ENCODE peak calls at places on chromosomes 3 and 15, in five cellular contexts. C is IMR-90, X is RWPE2, Q is AG10803, L is AG09319. W is an unnamed sample.

GRCh38 chr3:47794585-47794984 is 8.4 kb upstream of the DHX30 start:
- DNase-seq in C (no peak), X (no peak), Q (no peak), L (no peak), W (no peak)

GRCh38 chr3:136678981-136679380 is 73.2 kb downstream of the STAG1 start:
- DNase-seq in C (no peak), X (no peak), Q (peak), L (no peak), W (no peak)

GRCh38 chr15:78915341-78916087 is 29.3 kb downstream of the CTSH start:
- DNase-seq in C (no peak), X (no peak), Q (peak), L (no peak), W (no peak)

GRCh38 chr3:79724206-79724605 is 43.6 kb downstream of the ROBO1 start:
- DNase-seq in C (no peak), X (no peak), Q (no peak), L (no peak), W (no peak)

GRCh38 chr3:194865595-194865994 is 179.9 kb downstream of the FAM43A start:
- DNase-seq in C (no peak), X (no peak), Q (no peak), L (no peak), W (no peak)

GRCh38 chr3:12501360-12502020 is 17.2 kb downstream of the TSEN2 start:
- DNase-seq in C (peak), X (no peak), Q (peak), L (peak), W (no peak)

GRCh38 chr15:83372434-83372873 is 74.7 kb upstream of the SH3GL3 start:
- DNase-seq in C (no peak), X (peak), Q (peak), L (no peak), W (no peak)

GRCh38 chr3:123258811-123259420 is 57.2 kb downstream of the SEC22A start:
- DNase-seq in C (peak), X (no peak), Q (peak), L (peak), W (no peak)

GRCh38 chr3:37996785-37997301 is 6.3 kb downstream of the VILL start:
- DNase-seq in C (peak), X (peak), Q (peak), L (no peak), W (peak)

GRCh38 chr15:57517027-57517671 is 74.6 kb upstream of the MYZAP start:
- DNase-seq in C (no peak), X (no peak), Q (no peak), L (no peak), W (no peak)

GRCh38 chr15:38224486-38224885 is 28.1 kb upstream of the SPRED1 start:
- DNase-seq in C (no peak), X (no peak), Q (no peak), L (no peak), W (no peak)

GRCh38 chr3:102304550-102304949 is 130.3 kb upstream of the ZPLD1 start:
- DNase-seq in C (no peak), X (no peak), Q (no peak), L (no peak), W (no peak)

GRCh38 chr3:153130312-153130977 is 31.6 kb upstream of the RAP2B start:
- DNase-seq in C (peak), X (no peak), Q (peak), L (no peak), W (no peak)

GRCh38 chr3:169026543-169027181 is 636.9 kb downstream of the MECOM start:
- DNase-seq in C (peak), X (no peak), Q (peak), L (peak), W (no peak)

GRCh38 chr3:17258823-17259436 is 374.2 kb downstream of the PLCL2 start:
- DNase-seq in C (peak), X (no peak), Q (peak), L (peak), W (no peak)

GRCh38 chr15:72342385-72342784 is 22.4 kb upstream of the CELF6 start:
- DNase-seq in C (peak), X (no peak), Q (no peak), L (no peak), W (no peak)

GRCh38 chr3:195909294-195909644 is 918 bp upstream of the TNK2 start:
- DNase-seq in C (peak), X (no peak), Q (no peak), L (no peak), W (no peak)

GRCh38 chr3:46831316-46831715 is 31.9 kb downstream of the MYL3 start:
- DNase-seq in C (no peak), X (no peak), Q (no peak), L (no peak), W (no peak)

GRCh38 chr3:179732661-179733348 is 80.0 kb downstream of the USP13 start:
- DNase-seq in C (no peak), X (no peak), Q (no peak), L (no peak), W (no peak)

GRCh38 chr3:121979734-121980449 is 42.2 kb downstream of the ILDR1 start:
- DNase-seq in C (no peak), X (no peak), Q (no peak), L (no peak), W (no peak)

GRCh38 chr3:58260261-58260731 is 22.7 kb downstream of the ABHD6 start:
- DNase-seq in C (peak), X (no peak), Q (peak), L (no peak), W (no peak)

GRCh38 chr3:9123849-9124248 is 125.6 kb downstream of the SRGAP3 start:
- DNase-seq in C (no peak), X (no peak), Q (no peak), L (no peak), W (no peak)

GRCh38 chr3:5194801-5195509 is 7.4 kb downstream of the EDEM1 start:
- DNase-seq in C (peak), X (no peak), Q (peak), L (no peak), W (no peak)

GRCh38 chr3:194306771-194307640 is 44.1 kb downstream of the CPN2 start:
- DNase-seq in C (no peak), X (peak), Q (no peak), L (no peak), W (no peak)

GRCh38 chr3:62117903-62118548 is 255.3 kb downstream of the FEZF2 start:
- DNase-seq in C (no peak), X (no peak), Q (no peak), L (no peak), W (no peak)

GRCh38 chr15:61459785-61460707 is 230.9 kb upstream of the RORA start:
- DNase-seq in C (peak), X (no peak), Q (peak), L (no peak), W (no peak)

GRCh38 chr15:62079594-62079993 is 12.8 kb downstream of the C2CD4A start:
- DNase-seq in C (no peak), X (no peak), Q (no peak), L (no peak), W (no peak)

GRCh38 chr3:37291275-37291700 is 116.9 kb upstream of the LRRFIP2 start:
- DNase-seq in C (peak), X (no peak), Q (peak), L (peak), W (no peak)

GRCh38 chr3:35448681-35449080 is 190.6 kb upstream of the ARPP21 start:
- DNase-seq in C (no peak), X (no peak), Q (no peak), L (no peak), W (no peak)

GRCh38 chr15:58854598-58854997 is 78.9 kb downstream of the SLTM start:
- DNase-seq in C (peak), X (no peak), Q (no peak), L (no peak), W (no peak)

GRCh38 chr3:151800449-151800848 is 13.5 kb upstream of the AADAC start:
- DNase-seq in C (no peak), X (no peak), Q (no peak), L (no peak), W (no peak)

GRCh38 chr15:45638641-45639040 is 3.8 kb downstream of the SQOR start:
- DNase-seq in C (no peak), X (no peak), Q (no peak), L (no peak), W (no peak)

GRCh38 chr3:177807150-177807875 is 610.0 kb upstream of the TBL1XR1 start:
- DNase-seq in C (no peak), X (no peak), Q (peak), L (no peak), W (no peak)

GRCh38 chr15:65512807-65513416 is 4.6 kb downstream of the DPP8 start:
- DNase-seq in C (no peak), X (no peak), Q (peak), L (peak), W (no peak)

GRCh38 chr3:52481819-52482521 is 13.2 kb upstream of the STAB1 start:
- DNase-seq in C (peak), X (peak), Q (no peak), L (no peak), W (no peak)

DNA sequence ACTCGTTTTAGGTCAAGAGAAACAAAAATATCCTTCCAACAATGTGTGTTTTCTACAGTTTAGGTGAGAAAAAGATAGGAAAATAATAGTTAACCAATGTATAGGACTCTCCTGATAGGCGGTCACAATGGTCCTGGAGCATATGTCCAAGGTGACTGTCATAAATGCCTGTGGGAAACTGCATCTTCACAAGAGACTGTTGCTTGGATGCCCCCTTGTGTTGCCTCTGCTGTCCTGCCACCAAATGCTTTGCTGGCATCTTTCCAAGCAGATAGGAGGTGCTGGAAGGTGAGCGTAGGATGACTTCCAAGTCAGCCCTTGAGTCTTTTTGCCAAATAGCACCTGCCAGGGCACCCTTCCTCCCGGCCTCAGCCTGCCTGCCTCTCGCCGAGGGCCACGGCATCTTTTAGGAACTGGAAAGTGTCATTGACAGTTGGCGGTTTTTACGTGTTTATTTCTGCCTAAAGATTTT is 24.1 kb upstream of the SACM1L start:
- DNase-seq in C (peak), X (no peak), Q (no peak), L (no peak), W (no peak)
- TF ChIP-seq CTCF in C (peak), X (peak), Q (peak), L (peak), W (no peak)

GRCh38 chr15:63436872-63437375 is 55.3 kb upstream of the CA12 start:
- DNase-seq in C (peak), X (no peak), Q (peak), L (peak), W (no peak)
- TF ChIP-seq CTCF in C (peak), X (no peak), Q (peak), L (no peak), W (no peak)

DNA sequence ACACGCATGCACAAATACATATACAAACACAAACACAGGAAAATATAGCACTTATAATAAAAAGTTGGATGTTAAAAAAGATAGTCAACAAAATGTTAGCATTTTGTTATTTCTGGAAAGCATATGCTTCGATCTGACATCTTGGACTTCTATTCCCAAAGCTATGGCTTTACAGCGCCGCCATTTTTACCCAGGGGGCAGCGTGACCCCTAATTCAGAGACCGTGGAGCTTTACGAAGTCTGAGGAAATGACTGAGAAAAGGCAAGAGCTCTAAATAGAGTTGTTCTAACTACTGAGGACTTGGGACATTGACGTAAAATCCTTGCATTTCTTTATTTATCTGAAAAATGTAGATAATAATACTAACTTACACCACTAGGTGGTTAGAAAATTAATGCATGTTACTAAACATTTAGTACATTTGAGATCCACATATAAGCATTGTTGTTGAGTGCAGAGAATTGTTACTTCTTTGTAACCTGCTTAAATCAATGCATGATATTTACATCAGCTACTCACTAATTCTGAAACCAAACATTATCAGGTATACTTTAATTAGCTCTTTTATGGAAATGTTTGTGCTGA is 155.4 kb downstream of the TP63 start:
- DNase-seq in C (no peak), X (no peak), Q (no peak), L (no peak), W (no peak)
- TF ChIP-seq CTCF in C (no peak), X (peak), Q (peak), L (no peak), W (no peak)

DNA sequence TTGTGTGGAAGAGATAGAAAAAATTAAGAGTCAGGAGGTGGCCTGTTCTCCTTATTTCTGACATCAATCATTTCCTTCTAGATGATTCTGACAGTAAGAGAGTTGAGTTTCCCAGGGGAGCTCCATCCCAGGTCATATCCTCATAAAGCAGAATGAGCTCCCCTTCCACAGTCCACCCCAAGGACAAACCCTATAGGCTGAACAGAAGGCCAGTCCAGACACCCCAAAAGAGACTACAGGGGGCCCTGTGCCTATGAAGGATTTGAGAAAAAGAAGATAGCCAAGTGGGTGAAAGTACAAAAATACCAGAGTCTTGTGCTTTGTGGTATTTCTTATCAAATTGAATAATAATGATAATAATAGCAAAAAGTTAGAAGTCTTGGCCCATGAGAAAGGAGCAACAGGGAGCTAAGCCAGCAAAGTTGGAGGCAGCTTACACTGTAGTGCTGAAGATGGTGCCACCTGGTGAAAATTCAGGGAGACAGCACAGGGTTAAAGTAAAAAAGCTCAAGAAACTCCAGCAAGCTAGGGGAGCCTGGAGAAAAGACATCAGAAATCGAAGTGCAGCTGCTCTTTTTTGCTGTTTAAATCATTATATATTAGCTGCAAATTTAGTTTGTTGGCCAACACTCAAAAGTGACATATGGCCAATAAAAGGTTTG is 35.9 kb upstream of the SLC24A5 start:
- DNase-seq in C (peak), X (no peak), Q (no peak), L (no peak), W (no peak)
- TF ChIP-seq CTCF in C (peak), X (peak), Q (peak), L (peak), W (no peak)

DNA sequence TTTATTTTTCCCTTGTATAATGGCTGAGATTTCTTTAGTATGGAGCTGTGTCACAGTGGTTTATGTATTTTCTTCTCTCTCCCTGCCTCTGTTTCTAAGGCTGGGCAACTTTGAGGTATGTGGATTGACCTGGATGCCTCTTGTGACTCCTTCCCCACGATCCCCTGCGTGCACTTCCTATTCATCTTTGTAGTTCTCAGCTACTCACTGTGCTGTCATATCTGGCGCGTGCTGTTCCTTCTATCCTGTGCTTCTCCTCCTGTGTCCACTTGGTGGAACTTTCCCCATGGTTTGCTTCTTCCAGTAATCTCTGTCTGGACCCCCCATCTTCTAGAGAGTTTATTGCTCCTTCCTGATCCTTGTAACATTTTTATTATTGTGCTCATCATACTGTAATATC is 97.3 kb downstream of the AKAP13 start:
- DNase-seq in C (peak), X (no peak), Q (peak), L (no peak), W (no peak)
- TF ChIP-seq CTCF in C (no peak), X (peak), Q (peak), L (no peak), W (no peak)

DNA sequence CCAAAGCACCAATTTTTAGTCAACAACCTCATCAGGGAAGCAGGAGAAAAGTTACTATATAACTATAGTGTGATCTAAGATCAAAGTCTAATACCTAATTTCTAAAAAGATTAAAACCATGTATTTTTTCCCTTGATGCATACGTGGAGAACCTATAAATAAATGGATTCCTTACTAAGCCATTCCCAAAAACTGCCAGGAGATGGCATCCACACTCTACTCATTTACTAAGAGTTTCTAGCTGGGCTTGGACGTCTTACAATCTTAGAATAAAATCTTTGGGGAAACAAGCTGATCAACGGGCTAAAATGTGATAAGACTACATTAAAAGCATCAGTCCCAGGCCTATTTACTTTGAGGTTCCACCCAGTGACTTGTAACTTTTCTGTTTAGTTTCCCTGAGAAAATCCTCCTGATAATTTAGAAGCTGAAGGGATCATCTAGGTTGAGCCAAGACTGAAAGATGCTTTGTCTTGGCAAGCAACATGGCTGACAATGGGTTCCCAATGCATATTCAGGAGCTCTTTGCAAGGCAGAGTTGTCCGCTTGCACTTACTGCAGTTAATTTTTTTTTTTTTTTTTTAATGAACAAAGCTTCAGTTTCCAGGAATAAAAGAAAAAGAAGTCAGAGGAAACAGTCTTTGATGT is 85.5 kb upstream of the FGF12 start:
- DNase-seq in C (peak), X (no peak), Q (peak), L (no peak), W (no peak)
- TF ChIP-seq CTCF in C (peak), X (peak), Q (peak), L (peak), W (no peak)

DNA sequence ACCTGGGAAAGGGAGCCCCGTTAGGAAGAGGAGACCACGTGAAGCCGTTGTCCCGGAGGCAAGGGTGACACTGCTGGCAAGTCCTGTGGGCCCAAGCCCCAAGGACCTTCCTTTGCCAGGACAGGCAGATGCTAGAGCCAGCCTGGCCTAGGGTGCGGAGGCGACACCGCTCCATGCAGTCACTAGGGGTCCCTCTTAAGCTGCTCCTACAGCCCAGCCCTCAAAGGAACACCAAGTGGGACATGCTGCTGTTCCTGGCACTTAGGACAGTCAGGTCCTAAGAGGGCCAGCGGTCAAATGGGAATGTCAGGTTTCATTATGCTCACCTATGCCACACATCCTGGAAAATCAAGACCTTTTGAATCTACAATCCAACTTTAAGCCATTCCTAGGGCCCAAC is 59.7 kb downstream of the RPN1 start:
- DNase-seq in C (no peak), X (no peak), Q (no peak), L (no peak), W (no peak)
- TF ChIP-seq CTCF in C (peak), X (no peak), Q (no peak), L (no peak), W (no peak)

W was measured in activated B cell treated with CpG ODN at 0.5 μM for 24 hours.